ENCODE peak calls at places on chromosome 7, in six cellular contexts. Y is MM.1S, W is WTC11, N is natural killer cell, J is dorsolateral prefrontal cortex, V is fibroblast of pulmonary artery. D is an unnamed sample.

GRCh38 chr7:79436378-79436777 is 17.1 kb downstream of the MAGI2 start:
- DNase-seq in V (no peak), N (no peak), Y (no peak), W (no peak), J (no peak), D (no peak)

GRCh38 chr7:36667007-36667406 is 57.3 kb downstream of the AOAH start:
- DNase-seq in Y (no peak), W (no peak), J (no peak), V (no peak), N (no peak), D (no peak)

GRCh38 chr7:43085017-43085416 is 27.4 kb upstream of the HECW1 start:
- DNase-seq in V (no peak), N (no peak), Y (no peak), J (no peak), W (no peak), D (no peak)

GRCh38 chr7:87059525-87060287 is at the start of gene ELAPOR2:
- DNase-seq in J (peak), V (peak), N (peak), W (peak), Y (peak), D (peak)

GRCh38 chr7:121000091-121000983 is 11.8 kb downstream of the CPED1 start:
- DNase-seq in N (no peak), W (no peak), J (no peak), Y (peak), V (peak), D (no peak)

GRCh38 chr7:40599836-40600235 is 465.0 kb downstream of the SUGCT start:
- DNase-seq in N (no peak), Y (no peak), W (no peak), J (no peak), V (no peak), D (no peak)

GRCh38 chr7:36115448-36116321 is 37.4 kb upstream of the EEPD1 start:
- DNase-seq in J (peak), W (no peak), N (no peak), V (peak), Y (no peak), D (no peak)

GRCh38 chr7:47804767-47805545 is 143.3 kb downstream of the PKD1L1 start:
- DNase-seq in W (no peak), V (no peak), N (no peak), Y (no peak), J (no peak), D (no peak)

GRCh38 chr7:8133955-8134733 is 127.8 kb downstream of the ICA1 start:
- DNase-seq in N (no peak), W (no peak), Y (peak), J (no peak), V (no peak), D (no peak)

GRCh38 chr7:129896568-129897382 is 56.0 kb downstream of the UBE2H start:
- DNase-seq in W (no peak), Y (no peak), N (no peak), V (no peak), J (no peak), D (no peak)

GRCh38 chr7:130486114-130486962 is 5.5 kb upstream of the MEST start:
- DNase-seq in V (no peak), W (peak), N (no peak), J (no peak), Y (peak), D (peak)

GRCh38 chr7:101608772-101609713 is 20.1 kb downstream of the MYL10 start:
- DNase-seq in W (peak), Y (no peak), V (no peak), J (no peak), N (no peak), D (no peak)

DNA sequence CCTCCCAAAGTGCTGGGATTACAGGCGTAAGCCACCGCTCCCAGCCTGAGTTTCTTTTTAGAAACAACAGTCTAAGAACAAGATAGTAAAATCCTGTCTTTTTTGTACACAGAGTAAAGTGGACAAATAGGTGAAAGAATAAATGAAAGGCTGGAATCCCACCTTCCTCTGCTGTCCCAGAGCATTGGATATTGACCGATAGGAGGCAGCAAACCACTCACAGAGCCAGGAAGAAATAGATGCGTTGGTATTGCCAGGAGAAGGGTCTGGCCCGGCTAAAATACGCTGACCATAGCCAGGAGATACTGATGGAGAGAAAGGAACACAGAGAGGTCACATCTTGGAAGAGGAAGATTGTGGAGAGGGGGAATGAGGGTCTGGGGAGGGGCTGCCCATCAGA is 11.4 kb upstream of the ZNF12 start:
- DNase-seq in N (no peak), J (no peak), Y (no peak), V (no peak), W (no peak), D (no peak)
- TF ChIP-seq CTCF in N (no peak), J (no peak), Y (no peak), V (no peak), W (no peak), D (no peak)

GRCh38 chr7:108310351-108310750 is 145.9 kb downstream of the NRCAM start:
- DNase-seq in W (no peak), Y (no peak), N (no peak), J (no peak), V (peak), D (no peak)
- TF ChIP-seq CTCF in W (no peak), Y (no peak), N (no peak), J (no peak), V (no peak), D (no peak)

DNA sequence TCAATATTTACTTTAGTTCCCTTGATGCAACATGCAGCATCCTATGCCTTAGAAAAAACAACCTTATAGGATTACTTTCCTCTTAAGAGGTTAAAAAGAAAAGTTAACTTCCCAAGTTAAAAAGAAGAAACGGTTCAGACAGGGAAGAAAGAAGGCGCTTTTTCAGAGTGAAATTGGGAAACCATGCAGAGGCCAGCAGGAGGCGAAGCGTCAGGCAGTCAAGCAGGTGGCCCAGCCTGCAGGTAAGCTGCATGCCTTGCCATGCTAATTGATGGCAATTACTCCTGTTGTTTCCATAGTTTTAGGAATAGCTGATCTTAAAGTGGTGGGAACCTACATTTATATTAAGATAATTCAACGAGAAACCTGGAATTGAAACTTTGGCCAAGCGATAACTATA is 302.6 kb upstream of the SP4 start:
- DNase-seq in Y (no peak), W (peak), J (no peak), N (no peak), V (no peak), D (no peak)
- TF ChIP-seq CTCF in Y (no peak), W (no peak), J (no peak), N (no peak), V (no peak), D (no peak)

DNA sequence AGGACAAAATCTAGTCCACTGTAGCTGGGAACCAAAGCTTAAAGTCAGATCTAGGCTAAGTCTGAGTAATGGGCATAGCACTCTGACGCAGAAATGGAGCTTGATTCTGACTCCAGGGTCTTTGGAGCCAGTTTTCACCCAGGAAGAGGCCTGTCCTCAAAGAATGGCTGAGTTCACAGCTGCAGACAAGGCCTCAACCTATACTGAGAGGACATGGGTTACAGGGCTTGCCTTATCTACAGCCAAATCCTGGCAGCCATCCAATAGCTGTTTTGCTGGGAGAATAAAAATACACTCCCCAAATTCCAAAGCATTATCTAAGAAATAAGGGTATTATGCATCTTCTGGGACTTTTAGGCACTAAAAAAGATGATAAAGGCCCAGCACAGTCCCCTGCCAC is 154.8 kb downstream of the RAPGEF5 start:
- DNase-seq in N (no peak), V (no peak), Y (no peak), J (no peak), W (no peak), D (no peak)
- TF ChIP-seq CTCF in N (no peak), V (no peak), Y (no peak), J (no peak), W (no peak), D (no peak)

GRCh38 chr7:158829342-158830210 is at the start of gene ESYT2:
- DNase-seq in Y (peak), W (peak), N (peak), V (peak), J (peak), D (peak)
- TF ChIP-seq CTCF in Y (peak), W (no peak), N (no peak), V (no peak), J (peak), D (no peak)

GRCh38 chr7:139109188-139109982 is at the start of gene ZC3HAV1:
- DNase-seq in N (peak), Y (peak), V (peak), J (peak), W (peak), D (peak)
- TF ChIP-seq CTCF in N (no peak), Y (no peak), V (no peak), J (peak), W (no peak), D (no peak)

GRCh38 chr7:923108-924041 is 31.1 kb downstream of the ADAP1 start:
- DNase-seq in Y (peak), W (peak), N (peak), V (peak), J (peak), D (no peak)
- TF ChIP-seq CTCF in Y (no peak), W (no peak), N (no peak), V (no peak), J (no peak), D (no peak)

GRCh38 chr7:142319970-142320369 is 62.1 kb upstream of the PRSS58 start:
- DNase-seq in J (no peak), N (no peak), W (peak), V (no peak), Y (peak), D (peak)
- TF ChIP-seq CTCF in J (peak), N (no peak), W (peak), V (no peak), Y (peak), D (peak)

GRCh38 chr7:20858913-20859312 is 72.2 kb upstream of the SP8 start:
- DNase-seq in V (no peak), Y (no peak), W (no peak), J (no peak), N (no peak), D (no peak)
- TF ChIP-seq CTCF in V (no peak), Y (no peak), W (no peak), J (no peak), N (no peak), D (no peak)

D was measured in endothelial cell.